ENCODE peak calls at places on chromosomes 6 and 20, in six cellular contexts. B, C, D, W, S and E are unnamed samples.

GRCh38 chr6:111032493-111033140 is 50.8 kb downstream of the RPF2 start:
- DNase-seq in S (no peak), B (no peak), W (no peak), C (no peak), D (no peak), E (no peak)

GRCh38 chr20:11869641-11870040 is 48.1 kb upstream of the BTBD3 start:
- DNase-seq in W (no peak), B (no peak), D (no peak), S (no peak), C (no peak), E (no peak)

GRCh38 chr6:129501401-129502051 is 208.5 kb downstream of the ARHGAP18 start:
- DNase-seq in W (peak), D (peak), C (no peak), B (peak), S (peak), E (no peak)

GRCh38 chr20:8424010-8424409 is 291.9 kb downstream of the PLCB1 start:
- DNase-seq in C (no peak), D (peak), S (no peak), W (no peak), B (no peak), E (no peak)

GRCh38 chr6:146027586-146028249 is 1.1 kb upstream of the GRM1 start:
- DNase-seq in C (no peak), D (no peak), S (no peak), B (no peak), W (no peak), E (no peak)

GRCh38 chr6:152380351-152380767 is 256.8 kb downstream of the SYNE1 start:
- DNase-seq in C (no peak), D (peak), B (no peak), S (no peak), W (no peak), E (no peak)

GRCh38 chr20:48567145-48567544 is 260.7 kb downstream of the PREX1 start:
- DNase-seq in D (no peak), B (no peak), C (no peak), S (no peak), W (no peak), E (no peak)

GRCh38 chr6:113591896-113592827 is 265.0 kb upstream of the MARCKS start:
- DNase-seq in C (peak), S (no peak), W (peak), D (no peak), B (no peak), E (no peak)

GRCh38 chr6:43090557-43090952 is 14.4 kb downstream of the PTK7 start:
- DNase-seq in D (no peak), C (peak), W (peak), B (no peak), S (no peak), E (no peak)